ENCODE peak calls at places on chromosomes 13 and 19, in five cellular contexts. P is GM23338, I is transverse colon, Y is sigmoid colon, Z is breast epithelium. B is an unnamed sample.

GRCh38 chr13:21465710-21466160 is 6.6 kb upstream of the ZDHHC20 start:
- DNase-seq in I (peak), Z (no peak), P (peak), Y (no peak), B (no peak)

GRCh38 chr13:91142572-91142971 is 204.9 kb upstream of the MIR17HG start:
- DNase-seq in P (no peak), I (no peak), Z (no peak), Y (no peak), B (no peak)

GRCh38 chr13:72726721-72727416 is 560 bp downstream of the MZT1 start:
- DNase-seq in P (peak), I (peak), Y (peak), Z (no peak), B (peak)

GRCh38 chr13:29817604-29818378 is 32.6 kb downstream of the UBL3 start:
- DNase-seq in Z (no peak), P (no peak), I (no peak), Y (no peak), B (no peak)

GRCh38 chr13:91111476-91112190 is 235.9 kb upstream of the MIR17HG start:
- DNase-seq in Y (no peak), P (no peak), Z (no peak), I (no peak), B (no peak)

GRCh38 chr19:33304760-33305647 is 2.7 kb upstream of the CEBPA start:
- DNase-seq in I (peak), Y (peak), Z (peak), P (no peak), B (peak)

GRCh38 chr13:55627221-55627620 is 1513.5 kb upstream of the PRR20A start:
- DNase-seq in Y (no peak), P (no peak), I (no peak), Z (no peak), B (no peak)

GRCh38 chr19:33260628-33261418 is 35.2 kb upstream of the SLC7A10 start:
- DNase-seq in Z (no peak), Y (no peak), P (no peak), I (no peak), B (no peak)

GRCh38 chr13:94707400-94708021 is 4.8 kb downstream of the SOX21 start:
- DNase-seq in Y (no peak), P (peak), I (no peak), Z (no peak), B (peak)

GRCh38 chr19:36213793-36214387 is 575 bp downstream of the ZNF565 start:
- DNase-seq in P (no peak), I (no peak), Z (no peak), Y (no peak), B (no peak)

GRCh38 chr13:65400707-65401106 is 1829.4 kb downstream of the PCDH9 start:
- DNase-seq in Y (no peak), I (no peak), Z (no peak), P (no peak), B (no peak)

GRCh38 chr19:55220525-55220924 is 8.0 kb downstream of the TMEM86B start:
- DNase-seq in P (peak), Z (no peak), I (no peak), Y (no peak), B (no peak)

GRCh38 chr13:99123101-99124045 is 77.3 kb upstream of the UBAC2 start:
- DNase-seq in Z (no peak), I (no peak), Y (no peak), P (no peak), B (no peak)

GRCh38 chr13:110340812-110341444 is 33.8 kb downstream of the COL4A2 start:
- DNase-seq in Z (no peak), Y (peak), P (no peak), I (peak), B (no peak)

GRCh38 chr13:101916758-101917474 is 464.4 kb downstream of the ITGBL1 start:
- DNase-seq in I (no peak), Z (no peak), Y (no peak), P (peak), B (peak)

GRCh38 chr13:24270639-24271131 is 38.7 kb upstream of the C1QTNF9 start:
- DNase-seq in P (peak), I (peak), Y (peak), Z (no peak), B (peak)

GRCh38 chr13:94196426-94196825 is 283.1 kb downstream of the DCT start:
- DNase-seq in I (no peak), P (no peak), Y (no peak), Z (no peak), B (no peak)

GRCh38 chr13:94968040-94968756 is 255.9 kb upstream of the SOX21 start:
- DNase-seq in I (no peak), P (peak), Z (no peak), Y (no peak), B (peak)

GRCh38 chr19:6225232-6225635 is 54.5 kb downstream of the MLLT1 start:
- DNase-seq in Z (no peak), Y (no peak), I (no peak), P (no peak), B (no peak)

GRCh38 chr13:101514695-101515275 is 62.3 kb downstream of the ITGBL1 start:
- DNase-seq in I (no peak), Z (no peak), Y (no peak), P (peak), B (no peak)

GRCh38 chr19:11288349-11288748 is 7.6 kb upstream of the TSPAN16 start:
- DNase-seq in P (peak), Y (no peak), I (no peak), Z (no peak), B (no peak)
- TF ChIP-seq CTCF in P (peak), Y (no peak), I (peak), Z (no peak), B (peak)

GRCh38 chr19:52679598-52679997 is 41.4 kb upstream of the ZNF83 start:
- DNase-seq in Y (no peak), I (no peak), P (no peak), Z (no peak), B (no peak)
- H3K27ac ChIP-seq in Y (no peak), I (no peak), P (no peak), Z (no peak), B (no peak)

GRCh38 chr19:42151735-42152134 is 19.5 kb upstream of the POU2F2 start:
- DNase-seq in I (no peak), P (no peak), Y (no peak), Z (no peak), B (no peak)

GRCh38 chr19:42149447-42150202 is 17.4 kb upstream of the POU2F2 start:
- DNase-seq in P (peak), I (no peak), Z (no peak), Y (no peak), B (no peak)

GRCh38 chr19:42150353-42150752 is 18.1 kb upstream of the POU2F2 start:
- DNase-seq in Y (no peak), I (no peak), P (no peak), Z (no peak), B (no peak)

GRCh38 chr19:42152285-42152684 is 20.0 kb upstream of the POU2F2 start:
- DNase-seq in Z (no peak), Y (no peak), I (no peak), P (no peak), B (no peak)

GRCh38 chr19:42150940-42151339 is 18.7 kb upstream of the POU2F2 start:
- DNase-seq in Y (no peak), P (peak), Z (no peak), I (no peak), B (no peak)
- TF ChIP-seq POLR2AphosphoS5 in Y (no peak), P (no peak), Z (no peak), I (no peak), B (no peak)

DNA sequence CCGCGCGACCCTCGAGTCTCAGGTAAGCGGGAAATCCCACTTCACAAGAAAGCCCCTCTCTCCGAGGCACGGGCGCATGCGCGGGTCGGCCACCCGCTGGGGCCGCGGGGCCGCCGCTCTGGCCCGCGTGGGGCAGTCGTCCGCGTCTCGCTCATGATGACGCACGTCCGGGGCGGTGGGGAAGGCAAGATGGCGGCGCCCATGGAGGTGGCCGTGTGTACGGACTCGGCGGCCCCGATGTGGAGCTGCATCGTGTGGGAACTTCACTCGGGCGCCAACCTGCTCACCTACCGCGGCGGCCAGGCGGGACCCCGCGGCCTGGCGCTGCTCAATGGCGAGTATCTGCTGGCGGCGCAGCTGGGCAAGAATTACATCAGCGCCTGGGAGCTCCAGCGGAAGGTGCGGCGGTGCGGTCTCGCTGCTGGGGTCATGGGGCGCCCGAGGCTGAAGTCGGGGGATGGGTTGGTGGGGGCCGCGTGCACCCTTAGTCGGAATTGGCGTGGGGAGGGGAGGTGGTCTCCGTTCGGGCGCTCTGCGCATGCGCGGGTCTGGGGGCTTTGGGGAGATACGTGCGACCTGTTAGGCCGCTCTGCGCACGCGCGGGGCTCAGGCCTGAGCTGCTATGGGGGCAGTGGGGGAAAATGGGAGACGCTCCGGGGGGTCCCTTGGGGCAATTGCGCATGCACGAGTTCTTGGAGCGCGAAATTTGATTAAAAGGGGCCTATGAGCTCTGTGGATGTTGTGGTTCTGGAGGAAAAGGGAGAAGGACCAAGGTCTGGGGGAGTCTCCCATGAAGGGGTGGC is at the start of gene WDR18:
- DNase-seq in Y (peak), I (peak), Z (peak), P (peak), B (peak)
- TF ChIP-seq CTCF in Y (no peak), I (peak), Z (no peak), P (no peak), B (peak)